ENCODE peak calls at places on chromosomes 3 and 15, in six cellular contexts. One of them, this sample, is unnamed.

GRCh38 chr3:127647171-127647884 is 18.3 kb downstream of the PODXL2 start:
- DNase-seq in fibroblast of lung: no peak
- DNase-seq in PC-3: no peak
- DNase-seq in GM23248: no peak
- DNase-seq in mammary epithelial cell: no peak
- DNase-seq in hepatocyte: no peak
- DNase-seq in this sample: no peak

GRCh38 chr3:118987466-118987865 is 47.2 kb downstream of the IGSF11 start:
- DNase-seq in GM23248: peak; percentile 47
- DNase-seq in PC-3: no peak
- DNase-seq in fibroblast of lung: peak; percentile 6
- DNase-seq in hepatocyte: peak; percentile 29
- DNase-seq in mammary epithelial cell: no peak
- DNase-seq in this sample: no peak

GRCh38 chr3:159765025-159765859 is 223.4 kb upstream of the IL12A start:
- DNase-seq in GM23248: peak; percentile 100
- DNase-seq in mammary epithelial cell: peak; percentile 98
- DNase-seq in hepatocyte: peak; percentile 85
- DNase-seq in PC-3: peak; percentile 99
- DNase-seq in fibroblast of lung: peak; percentile 95
- DNase-seq in this sample: no peak

GRCh38 chr3:112855883-112856282 is 9.2 kb upstream of the CD200R1L start:
- DNase-seq in fibroblast of lung: no peak
- DNase-seq in mammary epithelial cell: no peak
- DNase-seq in GM23248: no peak
- DNase-seq in hepatocyte: no peak
- DNase-seq in PC-3: no peak
- DNase-seq in this sample: no peak

GRCh38 chr3:126390201-126390600 is 4.5 kb upstream of the CFAP100 start:
- DNase-seq in PC-3: no peak
- DNase-seq in mammary epithelial cell: no peak
- DNase-seq in fibroblast of lung: no peak
- DNase-seq in hepatocyte: no peak
- DNase-seq in GM23248: no peak
- DNase-seq in this sample: no peak

GRCh38 chr3:150736316-150736719 is 26.7 kb downstream of the SIAH2 start:
- DNase-seq in fibroblast of lung: no peak
- DNase-seq in PC-3: no peak
- DNase-seq in GM23248: no peak
- DNase-seq in mammary epithelial cell: peak; percentile 37
- DNase-seq in hepatocyte: no peak
- DNase-seq in this sample: no peak

GRCh38 chr3:72447059-72447946 is 400.9 kb downstream of the SHQ1 start:
- DNase-seq in mammary epithelial cell: peak; percentile 83
- DNase-seq in GM23248: peak; percentile 97
- DNase-seq in PC-3: peak; percentile 92
- DNase-seq in hepatocyte: peak; percentile 98
- DNase-seq in fibroblast of lung: peak; percentile 89
- DNase-seq in this sample: peak; percentile 91

GRCh38 chr3:177220136-177220974 is 23.1 kb upstream of the TBL1XR1 start:
- DNase-seq in fibroblast of lung: no peak
- DNase-seq in GM23248: no peak
- DNase-seq in mammary epithelial cell: no peak
- DNase-seq in PC-3: no peak
- DNase-seq in hepatocyte: no peak
- DNase-seq in this sample: no peak

GRCh38 chr15:40562691-40563090 is 2.2 kb downstream of the CCDC32 start:
- DNase-seq in fibroblast of lung: no peak
- DNase-seq in hepatocyte: no peak
- DNase-seq in mammary epithelial cell: no peak
- DNase-seq in PC-3: no peak
- DNase-seq in GM23248: no peak
- DNase-seq in this sample: no peak

GRCh38 chr3:188578579-188579363 is 424.8 kb downstream of the LPP start:
- DNase-seq in fibroblast of lung: peak; percentile 95
- DNase-seq in GM23248: peak; percentile 86
- DNase-seq in hepatocyte: no peak
- DNase-seq in mammary epithelial cell: peak; percentile 38
- DNase-seq in PC-3: peak; percentile 38
- DNase-seq in this sample: no peak

GRCh38 chr3:194472290-194472920 is 14.4 kb downstream of the ATP13A3 start:
- DNase-seq in fibroblast of lung: peak; percentile 87
- DNase-seq in GM23248: peak; percentile 81
- DNase-seq in hepatocyte: peak; percentile 73
- DNase-seq in mammary epithelial cell: peak; percentile 53
- DNase-seq in PC-3: peak; percentile 85
- DNase-seq in this sample: peak; percentile 45

GRCh38 chr15:46450112-46450809 is 815.4 kb downstream of the SQOR start:
- DNase-seq in GM23248: no peak
- DNase-seq in mammary epithelial cell: no peak
- DNase-seq in fibroblast of lung: no peak
- DNase-seq in PC-3: no peak
- DNase-seq in hepatocyte: no peak
- DNase-seq in this sample: no peak

GRCh38 chr15:68589012-68589411 is 10.2 kb downstream of the CORO2B start:
- DNase-seq in hepatocyte: no peak
- DNase-seq in fibroblast of lung: no peak
- DNase-seq in PC-3: no peak
- DNase-seq in GM23248: no peak
- DNase-seq in mammary epithelial cell: no peak
- DNase-seq in this sample: no peak

GRCh38 chr3:167739190-167739589 is 3.7 kb downstream of the SERPINI1 start:
- DNase-seq in mammary epithelial cell: no peak
- DNase-seq in GM23248: no peak
- DNase-seq in PC-3: no peak
- DNase-seq in fibroblast of lung: no peak
- DNase-seq in hepatocyte: no peak
- DNase-seq in this sample: no peak

GRCh38 chr3:43707998-43708397 is 17.3 kb downstream of the ABHD5 start:
- DNase-seq in PC-3: peak; percentile 97
- DNase-seq in mammary epithelial cell: peak; percentile 95
- DNase-seq in fibroblast of lung: peak; percentile 90
- DNase-seq in hepatocyte: no peak
- DNase-seq in GM23248: peak; percentile 93
- DNase-seq in this sample: no peak

GRCh38 chr15:42194502-42194901 is 13.6 kb downstream of the VPS39 start:
- DNase-seq in mammary epithelial cell: peak; percentile 26
- DNase-seq in fibroblast of lung: peak; percentile 86
- DNase-seq in GM23248: peak; percentile 32
- DNase-seq in PC-3: peak; percentile 74
- DNase-seq in hepatocyte: peak; percentile 30
- DNase-seq in this sample: no peak

GRCh38 chr3:197444793-197445403 is 110.9 kb downstream of the BDH1 start:
- DNase-seq in mammary epithelial cell: no peak
- DNase-seq in GM23248: no peak
- DNase-seq in hepatocyte: no peak
- DNase-seq in fibroblast of lung: no peak
- DNase-seq in PC-3: no peak
- DNase-seq in this sample: no peak

GRCh38 chr15:63089260-63090043 is 32.2 kb upstream of the LACTB start:
- DNase-seq in fibroblast of lung: peak; percentile 83
- DNase-seq in GM23248: peak; percentile 96
- DNase-seq in hepatocyte: peak; percentile 74
- DNase-seq in PC-3: peak; percentile 34
- DNase-seq in mammary epithelial cell: no peak
- DNase-seq in this sample: peak; percentile 49

GRCh38 chr15:43253431-43254403 is 13.0 kb downstream of the TGM5 start:
- DNase-seq in GM23248: peak; percentile 39
- DNase-seq in PC-3: peak; percentile 64
- DNase-seq in fibroblast of lung: peak; percentile 10
- DNase-seq in mammary epithelial cell: peak; percentile 98
- DNase-seq in hepatocyte: no peak
- DNase-seq in this sample: no peak

GRCh38 chr15:90095521-90095959 is 6.7 kb downstream of the IDH2 start:
- DNase-seq in mammary epithelial cell: no peak
- DNase-seq in fibroblast of lung: no peak
- DNase-seq in hepatocyte: no peak
- DNase-seq in GM23248: no peak
- DNase-seq in PC-3: no peak
- DNase-seq in this sample: no peak

GRCh38 chr15:69854521-69855171 is 243.1 kb downstream of the TLE3 start:
- DNase-seq in GM23248: peak; percentile 77
- DNase-seq in hepatocyte: peak; percentile 23
- DNase-seq in PC-3: peak; percentile 33
- DNase-seq in mammary epithelial cell: no peak
- DNase-seq in fibroblast of lung: peak; percentile 47
- DNase-seq in this sample: no peak

GRCh38 chr3:45817788-45818523 is 21.6 kb upstream of the SLC6A20 start:
- DNase-seq in mammary epithelial cell: peak; percentile 97
- DNase-seq in hepatocyte: peak; percentile 81
- DNase-seq in PC-3: peak; percentile 97
- DNase-seq in GM23248: peak; percentile 94
- DNase-seq in fibroblast of lung: peak; percentile 97
- DNase-seq in this sample: no peak

GRCh38 chr3:72135636-72136035 is 350.7 kb upstream of the PROK2 start:
- DNase-seq in GM23248: no peak
- DNase-seq in mammary epithelial cell: no peak
- DNase-seq in fibroblast of lung: no peak
- DNase-seq in hepatocyte: no peak
- DNase-seq in PC-3: no peak
- DNase-seq in this sample: no peak

GRCh38 chr3:120182613-120183524 is 88.6 kb upstream of the GSK3B start:
- DNase-seq in fibroblast of lung: peak; percentile 73
- DNase-seq in hepatocyte: no peak
- DNase-seq in mammary epithelial cell: peak; percentile 60
- DNase-seq in PC-3: peak; percentile 67
- DNase-seq in GM23248: peak; percentile 77
- DNase-seq in this sample: peak; percentile 24

GRCh38 chr3:160154033-160154432 is 71.2 kb upstream of the C3orf80 start:
- DNase-seq in PC-3: peak; percentile 58
- DNase-seq in fibroblast of lung: no peak
- DNase-seq in hepatocyte: no peak
- DNase-seq in GM23248: peak; percentile 78
- DNase-seq in mammary epithelial cell: peak; percentile 40
- DNase-seq in this sample: no peak

GRCh38 chr15:40190591-40190990 is 29.7 kb downstream of the BUB1B start:
- DNase-seq in GM23248: peak; percentile 79
- DNase-seq in mammary epithelial cell: peak; percentile 67
- DNase-seq in fibroblast of lung: peak; percentile 76
- DNase-seq in hepatocyte: no peak
- DNase-seq in PC-3: peak; percentile 71
- DNase-seq in this sample: no peak

GRCh38 chr15:85649372-85649771 is 145.4 kb downstream of the KLHL25 start:
- DNase-seq in mammary epithelial cell: peak; percentile 47
- DNase-seq in fibroblast of lung: peak; percentile 84
- DNase-seq in PC-3: no peak
- DNase-seq in GM23248: peak; percentile 93
- DNase-seq in hepatocyte: peak; percentile 39
- DNase-seq in this sample: no peak
- H3K4me2 ChIP-seq in mammary epithelial cell: no peak overlapping the region
- H3K4me2 ChIP-seq in fibroblast of lung: no peak overlapping the region
- H3K4me2 ChIP-seq in PC-3: no peak overlapping the region
- H3K4me2 ChIP-seq in GM23248: peak overlapping the region; percentile 48
- H3K4me2 ChIP-seq in hepatocyte: no peak overlapping the region
- H3K4me2 ChIP-seq in this sample: no peak overlapping the region

DNA sequence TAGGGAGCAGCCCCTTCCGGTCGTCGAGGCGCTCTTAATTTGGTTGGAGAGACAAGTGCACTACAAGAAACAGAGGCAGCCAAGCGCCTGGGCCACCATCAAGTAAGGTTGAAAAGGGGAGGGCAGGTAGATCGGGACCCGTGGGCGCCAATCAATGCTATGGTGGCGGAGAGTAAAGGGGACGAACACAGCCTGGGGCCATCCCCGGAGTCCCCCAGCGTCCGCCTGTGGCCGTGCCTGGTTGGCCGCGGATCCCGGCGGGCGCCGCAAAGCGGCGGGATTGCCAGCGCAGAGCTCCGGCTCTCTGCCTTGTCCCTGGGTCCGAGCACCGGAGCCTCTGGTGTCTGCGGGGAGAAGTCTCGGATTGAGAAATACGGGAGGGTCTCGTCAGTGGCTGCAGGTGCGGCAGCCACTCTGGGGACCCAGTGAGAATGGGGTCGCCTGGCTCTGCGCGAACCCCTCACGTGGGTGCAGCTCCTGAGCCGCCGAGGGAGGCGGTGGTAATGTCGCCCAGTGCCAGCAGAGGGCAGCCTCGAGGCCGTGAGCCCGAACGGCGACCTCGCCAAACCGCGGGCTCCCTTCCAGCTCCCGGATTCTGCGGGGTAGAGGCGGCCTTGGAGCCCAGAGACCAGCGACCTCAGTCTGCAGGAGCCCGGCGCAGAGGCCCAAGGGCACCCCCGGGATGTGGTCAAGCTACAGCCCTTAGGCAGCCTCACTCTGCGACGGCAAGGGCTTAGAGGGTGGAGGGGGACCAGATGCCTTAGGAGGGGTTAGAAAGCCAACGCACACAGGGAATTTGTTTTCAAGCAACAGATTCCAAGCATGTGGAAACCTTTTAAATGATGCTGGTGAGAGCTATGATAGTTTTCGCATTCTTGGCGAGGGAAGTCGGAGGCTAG is 10.8 kb downstream of the FOXL2 start:
- DNase-seq in mammary epithelial cell: peak; percentile 39
- DNase-seq in hepatocyte: peak; percentile 74
- DNase-seq in GM23248: peak; percentile 76
- DNase-seq in PC-3: peak; percentile 71
- DNase-seq in fibroblast of lung: peak; percentile 50
- DNase-seq in this sample: peak; percentile 40
- TF ChIP-seq EZH2 in mammary epithelial cell: peak; percentile 83
- TF ChIP-seq EZH2 in hepatocyte: peak; percentile 34
- TF ChIP-seq EZH2 in GM23248: no peak
- TF ChIP-seq EZH2 in PC-3: no peak
- TF ChIP-seq EZH2 in fibroblast of lung: no peak
- TF ChIP-seq EZH2 in this sample: no peak

GRCh38 chr3:33915796-33916589 is 117.6 kb downstream of the PDCD6IP start:
- DNase-seq in GM23248: peak; percentile 35
- DNase-seq in hepatocyte: no peak
- DNase-seq in mammary epithelial cell: peak; percentile 43
- DNase-seq in fibroblast of lung: peak; percentile 51
- DNase-seq in PC-3: peak; percentile 13
- DNase-seq in this sample: no peak
- H3K4me2 ChIP-seq in GM23248: no peak overlapping the region
- H3K4me2 ChIP-seq in hepatocyte: no peak overlapping the region
- H3K4me2 ChIP-seq in mammary epithelial cell: peak overlapping the region; percentile 19
- H3K4me2 ChIP-seq in fibroblast of lung: no peak overlapping the region
- H3K4me2 ChIP-seq in PC-3: no peak overlapping the region
- H3K4me2 ChIP-seq in this sample: no peak overlapping the region

DNA sequence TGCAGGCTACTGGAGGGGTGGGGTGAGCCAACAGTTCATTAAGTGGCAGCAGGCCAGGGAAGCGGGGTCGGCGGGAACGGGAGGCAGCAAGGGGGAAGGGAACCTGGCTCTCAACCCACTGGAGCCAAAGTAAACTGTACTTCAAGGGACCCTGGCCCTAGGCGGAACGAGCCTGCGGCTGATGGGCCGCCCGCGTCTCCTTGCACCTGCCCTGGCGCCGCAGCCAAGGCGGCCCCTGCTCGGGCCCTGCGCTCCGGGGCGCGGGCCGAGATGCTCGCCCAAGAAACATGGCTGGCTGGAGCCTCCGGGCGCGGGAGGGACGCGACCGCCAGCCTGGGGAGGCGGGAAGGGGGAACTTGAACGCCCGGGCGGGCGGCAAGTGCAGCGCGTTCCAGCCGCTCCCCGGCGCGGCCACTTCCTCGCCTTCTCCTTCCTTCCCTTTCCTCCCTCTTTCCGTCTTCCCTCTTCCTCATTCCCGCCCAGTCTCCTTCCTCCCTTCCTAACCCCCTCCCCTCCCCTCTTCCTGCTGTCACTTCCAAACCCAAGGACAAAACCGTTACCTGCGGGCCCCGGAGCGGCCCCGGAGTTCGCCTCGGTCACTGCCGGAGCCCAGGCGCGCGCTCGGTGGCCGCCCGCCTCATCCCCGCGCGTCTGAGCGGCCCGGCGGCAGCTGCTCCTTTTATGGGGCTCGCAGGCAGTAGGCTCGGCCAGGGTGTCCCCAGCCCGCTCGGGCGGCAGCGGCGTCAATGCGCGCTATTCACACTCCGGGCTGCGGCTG is 489.7 kb downstream of the MAGI1 start:
- DNase-seq in hepatocyte: peak; percentile 45
- DNase-seq in GM23248: peak; percentile 47
- DNase-seq in mammary epithelial cell: no peak
- DNase-seq in fibroblast of lung: peak; percentile 10
- DNase-seq in PC-3: no peak
- DNase-seq in this sample: no peak
- TF ChIP-seq EZH2 in hepatocyte: no peak
- TF ChIP-seq EZH2 in GM23248: no peak
- TF ChIP-seq EZH2 in mammary epithelial cell: no peak
- TF ChIP-seq EZH2 in fibroblast of lung: no peak
- TF ChIP-seq EZH2 in PC-3: no peak
- TF ChIP-seq EZH2 in this sample: no peak